ENCODE peak calls at places on chromosomes 6 and 20, in seven cellular contexts. V is activated CD4-positive, alpha-beta T cell treated with anti-CD3 and anti-CD28 coated beads, Interleukin-2, amount 10 ng/mL, durations not matched to agents 7 days and 5 days; Q is fibroblast of mammary gland; T is occipital lobe; L is A549; K is naive thymus-derived CD8-positive, alpha-beta T cell; F is HFF-Myc. U is an unnamed sample.

GRCh38 chr20:2101057-2101934 is at the start of gene STK35:
- DNase-seq in K (no peak), L (peak; percentile 86), V (peak; percentile 71), Q (peak; percentile 47), T (peak; percentile 83), F (no peak), U (peak; percentile 86)

GRCh38 chr6:26607434-26608230 is 10.9 kb downstream of the ABT1 start:
- DNase-seq in V (peak; percentile 78), K (peak; percentile 43), L (peak; percentile 54), F (peak; percentile 12), Q (peak; percentile 59), T (no peak), U (peak; percentile 48)

GRCh38 chr20:13111249-13111911 is 102.6 kb downstream of the SPTLC3 start:
- DNase-seq in L (no peak), F (no peak), Q (no peak), V (no peak), K (no peak), T (no peak), U (no peak)

GRCh38 chr20:23248524-23248923 is 102.1 kb upstream of the NXT1 start:
- DNase-seq in Q (no peak), T (no peak), V (no peak), L (no peak), K (no peak), F (no peak), U (no peak)

GRCh38 chr20:47992021-47992467 is 206.8 kb upstream of the SULF2 start:
- DNase-seq in Q (no peak), L (no peak), F (no peak), V (no peak), K (no peak), T (no peak), U (no peak)

GRCh38 chr6:6885521-6886088 is 222.2 kb upstream of the RREB1 start:
- DNase-seq in L (no peak), T (no peak), K (no peak), Q (peak; percentile 41), V (no peak), F (no peak), U (no peak)

GRCh38 chr6:43268348-43268685 is 25.0 kb downstream of the TTBK1 start:
- DNase-seq in T (peak; percentile 62), L (no peak), Q (no peak), F (no peak), K (no peak), V (no peak), U (no peak)

GRCh38 chr6:95352064-95352463 is 225.3 kb upstream of the MANEA start:
- DNase-seq in F (no peak), V (no peak), K (no peak), T (no peak), Q (peak; percentile 2), L (no peak), U (peak; percentile 22)

GRCh38 chr20:60327971-60328660 is 369.9 kb downstream of the CDH26 start:
- DNase-seq in Q (no peak), T (no peak), V (no peak), L (no peak), K (no peak), F (no peak), U (no peak)

GRCh38 chr20:4763776-4764525 is 42.2 kb downstream of the PRND start:
- DNase-seq in V (no peak), F (no peak), L (no peak), K (no peak), T (no peak), Q (no peak), U (no peak)

GRCh38 chr20:35944189-35944588 is 10.1 kb downstream of the SCAND1 start:
- DNase-seq in K (no peak), V (no peak), F (no peak), Q (no peak), T (no peak), L (no peak), U (no peak)

GRCh38 chr6:21367148-21367547 is 226.4 kb upstream of the SOX4 start:
- DNase-seq in V (no peak), Q (no peak), L (no peak), K (no peak), T (no peak), F (no peak), U (no peak)

GRCh38 chr6:166849762-166850181 is 106.6 kb downstream of the RNASET2 start:
- DNase-seq in K (no peak), Q (peak; percentile 42), V (no peak), T (no peak), L (no peak), F (no peak), U (no peak)

GRCh38 chr6:33952016-33952415 is 148.2 kb upstream of the MLN start:
- DNase-seq in Q (no peak), K (no peak), V (no peak), L (no peak), T (no peak), F (no peak), U (no peak)

GRCh38 chr6:32852844-32853540 is 512 bp downstream of the TAP1 start:
- DNase-seq in L (peak; percentile 19), K (peak; percentile 47), V (peak; percentile 44), Q (peak; percentile 21), F (no peak), T (no peak), U (peak; percentile 36)

GRCh38 chr20:64107736-64108457 is 532 bp upstream of the NPBWR2 start:
- DNase-seq in L (no peak), F (no peak), V (peak; percentile 4), K (no peak), T (no peak), Q (no peak), U (no peak)

GRCh38 chr6:13156381-13156780 is 172.0 kb downstream of the TBC1D7 start:
- DNase-seq in K (no peak), V (no peak), Q (peak; percentile 11), T (no peak), L (no peak), F (no peak), U (no peak)

GRCh38 chr6:148037496-148037895 is 305.1 kb upstream of the SASH1 start:
- DNase-seq in V (no peak), F (peak; percentile 20), Q (peak; percentile 8), L (no peak), K (no peak), T (no peak), U (no peak)